ENCODE peak calls at places on chromosomes 5 and 9, in four cellular contexts. One of them, this sample, is unnamed.
A peak's percentile ranks its signal among the peaks of the same experiment; 100 is the strongest.

GRCh38 chr5:39102684-39103155 is 28.5 kb upstream of the RICTOR start:
- DNase-seq in adipocyte: no peak
- DNase-seq in ovary: no peak
- DNase-seq in IMR-90: peak; percentile 24
- DNase-seq in this sample: no peak

GRCh38 chr5:158140120-158140778 is 281.3 kb upstream of the CLINT1 start:
- DNase-seq in IMR-90: no peak
- DNase-seq in ovary: peak; percentile 43
- DNase-seq in adipocyte: no peak
- DNase-seq in this sample: no peak

GRCh38 chr5:41707853-41708603 is 162.2 kb downstream of the OXCT1 start:
- DNase-seq in adipocyte: peak; percentile 76
- DNase-seq in ovary: no peak
- DNase-seq in IMR-90: peak; percentile 76
- DNase-seq in this sample: peak; percentile 26

GRCh38 chr5:95842955-95843544 is 20.5 kb upstream of the GLRX start:
- DNase-seq in IMR-90: peak; percentile 75
- DNase-seq in ovary: no peak
- DNase-seq in adipocyte: peak; percentile 11
- DNase-seq in this sample: no peak

GRCh38 chr5:154811653-154812465 is 38.5 kb downstream of the FAXDC2 start:
- DNase-seq in IMR-90: peak; percentile 76
- DNase-seq in adipocyte: peak; percentile 81
- DNase-seq in ovary: peak; percentile 58
- DNase-seq in this sample: peak; percentile 66

GRCh38 chr9:136175745-136176290 is 29.1 kb downstream of the LHX3 start:
- DNase-seq in adipocyte: no peak
- DNase-seq in IMR-90: no peak
- DNase-seq in ovary: no peak
- DNase-seq in this sample: no peak

GRCh38 chr9:115393976-115394775 is 276.2 kb upstream of the TNC start:
- DNase-seq in ovary: no peak
- DNase-seq in IMR-90: no peak
- DNase-seq in adipocyte: no peak
- DNase-seq in this sample: no peak

GRCh38 chr5:136811551-136811950 is 446.2 kb upstream of the TRPC7 start:
- DNase-seq in IMR-90: peak; percentile 86
- DNase-seq in ovary: no peak
- DNase-seq in adipocyte: peak; percentile 76
- DNase-seq in this sample: no peak

GRCh38 chr5:6704361-6704851 is 8.8 kb upstream of the TENT4A start:
- DNase-seq in ovary: peak; percentile 84
- DNase-seq in adipocyte: peak; percentile 89
- DNase-seq in IMR-90: peak; percentile 92
- DNase-seq in this sample: no peak

GRCh38 chr9:127178646-127179632 is 56.5 kb upstream of the ANGPTL2 start:
- DNase-seq in IMR-90: no peak
- DNase-seq in ovary: peak; percentile 70
- DNase-seq in adipocyte: no peak
- DNase-seq in this sample: peak; percentile 24

GRCh38 chr5:58016892-58017291 is 443.0 kb downstream of the PLK2 start:
- DNase-seq in IMR-90: no peak
- DNase-seq in ovary: no peak
- DNase-seq in adipocyte: no peak
- DNase-seq in this sample: no peak

GRCh38 chr5:107930891-107931290 is 260.2 kb upstream of the EFNA5 start:
- DNase-seq in IMR-90: no peak
- DNase-seq in ovary: no peak
- DNase-seq in adipocyte: no peak
- DNase-seq in this sample: no peak

GRCh38 chr5:73419414-73420390 is 28.9 kb downstream of the FOXD1 start:
- DNase-seq in ovary: no peak
- DNase-seq in IMR-90: peak; percentile 86
- DNase-seq in adipocyte: peak; percentile 69
- DNase-seq in this sample: no peak

GRCh38 chr9:134629586-134630392 is 11.8 kb upstream of the COL5A1 start:
- DNase-seq in adipocyte: no peak
- DNase-seq in IMR-90: no peak
- DNase-seq in ovary: peak; percentile 19
- DNase-seq in this sample: peak; percentile 22

GRCh38 chr5:143244000-143244736 is 159.3 kb downstream of the NR3C1 start:
- DNase-seq in ovary: peak; percentile 45
- DNase-seq in adipocyte: peak; percentile 97
- DNase-seq in IMR-90: peak; percentile 98
- DNase-seq in this sample: peak; percentile 24

GRCh38 chr9:10228082-10228481 is 384.7 kb downstream of the PTPRD start:
- DNase-seq in IMR-90: no peak
- DNase-seq in ovary: no peak
- DNase-seq in adipocyte: no peak
- DNase-seq in this sample: no peak

GRCh38 chr5:172364773-172365172 is 81.2 kb upstream of the UBTD2 start:
- DNase-seq in adipocyte: peak; percentile 19
- DNase-seq in IMR-90: no peak
- DNase-seq in ovary: no peak
- DNase-seq in this sample: no peak

GRCh38 chr9:87035868-87036267 is 88.6 kb upstream of the GAS1 start:
- DNase-seq in IMR-90: no peak
- DNase-seq in adipocyte: no peak
- DNase-seq in ovary: peak; percentile 35
- DNase-seq in this sample: no peak

GRCh38 chr5:55821731-55822512 is 29.2 kb upstream of the IL31RA start:
- DNase-seq in IMR-90: no peak
- DNase-seq in adipocyte: peak; percentile 12
- DNase-seq in ovary: no peak
- DNase-seq in this sample: no peak

GRCh38 chr9:137168907-137169763 is 716 bp downstream of the LRRC26 start:
- DNase-seq in IMR-90: peak; percentile 19
- DNase-seq in adipocyte: peak; percentile 48
- DNase-seq in ovary: no peak
- DNase-seq in this sample: peak; percentile 75

GRCh38 chr5:38403407-38403806 is 145.0 kb downstream of the EGFLAM start:
- DNase-seq in ovary: no peak
- DNase-seq in adipocyte: peak; percentile 13
- DNase-seq in IMR-90: peak; percentile 57
- DNase-seq in this sample: no peak

GRCh38 chr9:98045234-98046160 is 11.0 kb upstream of the NANS start:
- DNase-seq in IMR-90: no peak
- DNase-seq in adipocyte: no peak
- DNase-seq in ovary: no peak
- DNase-seq in this sample: no peak

GRCh38 chr9:26129216-26129615 is 451.0 kb upstream of the TUSC1 start:
- DNase-seq in ovary: no peak
- DNase-seq in adipocyte: no peak
- DNase-seq in IMR-90: no peak
- DNase-seq in this sample: no peak

GRCh38 chr9:111957856-111958631 is 61.4 kb downstream of the UGCG start:
- DNase-seq in ovary: no peak
- DNase-seq in adipocyte: peak; percentile 94
- DNase-seq in IMR-90: peak; percentile 99
- DNase-seq in this sample: no peak

GRCh38 chr9:91758491-91758981 is 191.5 kb downstream of the ROR2 start:
- DNase-seq in ovary: peak; percentile 51
- DNase-seq in adipocyte: peak; percentile 77
- DNase-seq in IMR-90: peak; percentile 58
- DNase-seq in this sample: peak; percentile 42

GRCh38 chr9:14511452-14511851 is 181.8 kb downstream of the ZDHHC21 start:
- DNase-seq in ovary: no peak
- DNase-seq in adipocyte: peak; percentile 9
- DNase-seq in IMR-90: no peak
- DNase-seq in this sample: no peak

GRCh38 chr9:77475641-77476473 is 172.3 kb downstream of the GNA14 start:
- DNase-seq in IMR-90: peak; percentile 28
- DNase-seq in adipocyte: peak; percentile 64
- DNase-seq in ovary: no peak
- DNase-seq in this sample: no peak

GRCh38 chr9:81664638-81665513 is 24.5 kb downstream of the TLE1 start:
- DNase-seq in ovary: no peak
- DNase-seq in IMR-90: no peak
- DNase-seq in adipocyte: no peak
- DNase-seq in this sample: no peak

GRCh38 chr5:134577022-134577795 is 51.7 kb downstream of the JADE2 start:
- DNase-seq in adipocyte: no peak
- DNase-seq in IMR-90: peak; percentile 83
- DNase-seq in ovary: no peak
- DNase-seq in this sample: no peak

GRCh38 chr9:129194222-129194621 is 16.2 kb upstream of the IER5L start:
- DNase-seq in adipocyte: no peak
- DNase-seq in IMR-90: no peak
- DNase-seq in ovary: no peak
- DNase-seq in this sample: no peak

GRCh38 chr5:152501294-152501693 is 96.2 kb upstream of the NMUR2 start:
- DNase-seq in ovary: no peak
- DNase-seq in adipocyte: no peak
- DNase-seq in IMR-90: no peak
- DNase-seq in this sample: no peak

GRCh38 chr9:40927260-40927631 is 201.2 kb downstream of the FOXD4L6 start:
- DNase-seq in IMR-90: no peak
- DNase-seq in adipocyte: no peak
- DNase-seq in ovary: no peak
- DNase-seq in this sample: no peak
- H3K9me3 ChIP-seq in IMR-90: peaks cover 58% of the 10 kb centered on the region
- H3K9me3 ChIP-seq in adipocyte: peaks cover 56% of the 10 kb centered on the region
- H3K9me3 ChIP-seq in ovary: peaks cover 56% of the 10 kb centered on the region
- H3K9me3 ChIP-seq in this sample: no peaks in the 10 kb centered on the region

DNA sequence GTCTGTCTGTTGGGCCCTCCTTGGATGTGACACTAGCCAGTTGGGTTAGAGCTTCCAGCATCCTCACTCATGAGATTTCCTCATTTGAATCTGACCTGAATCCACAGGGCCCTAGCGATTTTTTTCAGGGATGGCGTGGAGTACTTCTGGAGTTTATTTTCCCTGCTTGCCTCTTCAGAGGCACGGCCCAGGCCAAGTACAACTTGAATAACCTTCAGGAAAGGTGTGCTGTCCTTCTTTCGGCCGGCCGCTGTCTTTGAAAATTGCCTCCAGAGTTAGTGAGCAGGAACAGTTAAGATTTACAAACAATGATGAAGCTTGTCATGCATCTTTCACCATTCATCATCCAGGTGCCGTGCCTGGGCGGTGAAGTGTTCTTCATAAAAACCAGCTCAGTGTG is 49.5 kb upstream of the DMRT3 start:
- DNase-seq in adipocyte: no peak
- DNase-seq in ovary: no peak
- DNase-seq in IMR-90: no peak
- DNase-seq in this sample: no peak
- H3K4me3 ChIP-seq in adipocyte: no peak overlapping the region
- H3K4me3 ChIP-seq in ovary: no peak overlapping the region
- H3K4me3 ChIP-seq in IMR-90: no peak overlapping the region
- H3K4me3 ChIP-seq in this sample: no peak overlapping the region

GRCh38 chr9:121253162-121253561 is 14.8 kb upstream of the GSN start:
- DNase-seq in adipocyte: no peak
- DNase-seq in IMR-90: no peak
- DNase-seq in ovary: no peak
- DNase-seq in this sample: no peak

GRCh38 chr9:121249563-121249962 is 18.4 kb upstream of the GSN start:
- DNase-seq in IMR-90: no peak
- DNase-seq in ovary: no peak
- DNase-seq in adipocyte: no peak
- DNase-seq in this sample: no peak

GRCh38 chr9:121259498-121259897 is 8.5 kb upstream of the GSN start:
- DNase-seq in adipocyte: no peak
- DNase-seq in IMR-90: no peak
- DNase-seq in ovary: no peak
- DNase-seq in this sample: no peak

GRCh38 chr9:121252104-121252851 is 15.7 kb upstream of the GSN start:
- DNase-seq in IMR-90: no peak
- DNase-seq in ovary: no peak
- DNase-seq in adipocyte: no peak
- DNase-seq in this sample: no peak

DNA sequence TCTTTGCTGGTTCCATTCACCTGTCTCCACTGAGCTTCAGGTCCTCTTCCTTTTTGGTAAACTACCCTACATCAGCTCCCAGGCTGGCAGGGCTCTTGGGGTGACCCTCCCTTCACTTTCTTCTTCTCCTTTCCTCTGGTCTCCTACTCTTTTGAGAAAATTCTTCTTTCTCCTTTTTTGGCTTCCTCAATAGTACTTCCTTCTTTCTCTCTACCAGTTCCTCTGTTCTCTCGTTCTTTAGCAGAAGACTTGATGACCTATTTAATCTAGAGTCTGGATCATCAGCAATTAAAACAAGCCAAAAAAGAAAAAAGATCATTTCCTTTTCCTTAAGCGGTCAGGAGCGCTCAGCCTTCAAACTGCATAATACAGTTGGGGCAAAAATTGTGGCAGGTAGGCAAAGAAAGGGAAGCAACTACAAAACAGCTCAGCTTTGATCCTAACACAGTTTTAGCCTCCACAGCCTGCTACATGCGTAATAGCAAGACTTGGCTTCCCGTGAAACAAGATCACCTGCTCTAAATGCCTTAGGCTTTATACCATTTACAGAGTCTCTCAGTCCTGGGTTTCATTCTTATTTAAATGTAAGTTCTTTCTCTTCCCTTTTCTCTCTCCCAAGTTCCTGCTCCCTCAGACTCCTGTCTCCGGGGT is 14.0 kb upstream of the GSN start:
- DNase-seq in ovary: no peak
- DNase-seq in adipocyte: no peak
- DNase-seq in IMR-90: no peak
- DNase-seq in this sample: no peak
- H3K9me3 ChIP-seq in ovary: no peaks in the 10 kb centered on the region
- H3K9me3 ChIP-seq in adipocyte: no peaks in the 10 kb centered on the region
- H3K9me3 ChIP-seq in IMR-90: no peaks in the 10 kb centered on the region
- H3K9me3 ChIP-seq in this sample: no peaks in the 10 kb centered on the region

DNA sequence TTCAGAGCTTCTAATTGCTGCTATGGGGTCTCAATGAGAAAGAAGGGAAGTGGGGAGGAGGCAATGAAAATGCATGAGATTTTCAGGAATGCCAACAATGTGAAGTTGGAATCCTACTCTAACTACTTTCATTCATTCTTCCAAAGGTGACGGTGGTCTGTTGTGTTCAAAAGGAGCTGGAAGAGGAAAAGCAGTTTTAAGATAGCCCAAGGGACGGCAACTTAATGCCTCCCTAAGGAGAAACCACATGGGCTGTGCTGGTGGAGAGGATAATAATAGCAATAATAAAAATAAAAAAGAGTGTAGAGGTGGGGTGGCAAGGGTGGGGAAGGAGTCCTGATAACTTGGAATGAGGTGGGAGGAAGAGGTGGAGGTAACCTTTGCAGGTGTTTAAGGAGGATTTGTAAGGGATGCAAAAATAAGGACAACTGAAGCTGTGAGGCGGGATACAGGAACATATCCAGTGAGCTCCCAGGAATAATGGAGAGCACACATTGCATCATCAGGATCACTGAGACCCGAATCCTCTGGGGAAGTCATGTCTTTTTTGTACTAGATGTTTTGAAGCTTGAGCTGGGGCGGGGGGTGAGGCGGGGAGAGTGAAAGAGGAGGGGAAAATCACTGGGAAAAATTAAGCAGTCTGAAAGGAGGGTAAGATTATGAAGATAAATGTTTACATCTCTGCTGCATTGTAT is 120.0 kb upstream of the TMEM161B start:
- DNase-seq in ovary: no peak
- DNase-seq in IMR-90: no peak
- DNase-seq in adipocyte: no peak
- DNase-seq in this sample: no peak
- H3K4me3 ChIP-seq in ovary: no peak overlapping the region
- H3K4me3 ChIP-seq in IMR-90: no peak overlapping the region
- H3K4me3 ChIP-seq in adipocyte: no peak overlapping the region
- H3K4me3 ChIP-seq in this sample: no peak overlapping the region

GRCh38 chr5:31786001-31786757 is 147.2 kb downstream of the PDZD2 start:
- DNase-seq in adipocyte: no peak
- DNase-seq in IMR-90: no peak
- DNase-seq in ovary: no peak
- DNase-seq in this sample: no peak
- H3K9me3 ChIP-seq in adipocyte: peaks cover 6% of the 10 kb centered on the region
- H3K9me3 ChIP-seq in IMR-90: no peaks in the 10 kb centered on the region
- H3K9me3 ChIP-seq in ovary: no peaks in the 10 kb centered on the region
- H3K9me3 ChIP-seq in this sample: no peaks in the 10 kb centered on the region